ENCODE peak calls at places on chromosomes 4 and X, in ten cellular contexts. B is right lobe of liver, K is mammary epithelial cell, Y is OCI-LY7, J is psoas muscle, O is left ventricle myocardium inferior, R is fibroblast of lung, T is right atrium auricular region, E is GM23248, M is PC-3. D is an unnamed sample.

GRCh38 chr4:17358236-17358635 is 153.7 kb downstream of the QDPR start:
- DNase-seq in B (no peak), K (no peak), Y (no peak), J (no peak), O (no peak), R (no peak), T (no peak), E (no peak), M (no peak), D (no peak)

GRCh38 chrX:42392846-42393245 is 385.1 kb downstream of the PPP1R2C start:
- DNase-seq in B (no peak), K (no peak), Y (no peak), J (no peak), O (no peak), R (no peak), T (no peak), E (no peak), M (no peak), D (no peak)

GRCh38 chr4:184843984-184844554 is 18.3 kb upstream of the ACSL1 start:
- DNase-seq in B (no peak), K (no peak), Y (no peak), J (no peak), O (no peak), R (no peak), T (peak; percentile 26), E (no peak), M (no peak), D (no peak)

GRCh38 chrX:150049647-150050046 is 111.4 kb upstream of the EOLA2 start:
- DNase-seq in B (no peak), K (no peak), Y (no peak), J (no peak), O (no peak), R (peak; percentile 53), T (no peak), E (no peak), M (no peak), D (no peak)

GRCh38 chr4:109298279-109299010 is 4.0 kb downstream of the COL25A1 start:
- DNase-seq in B (no peak), K (no peak), Y (peak; percentile 13), J (no peak), O (no peak), R (peak; percentile 11), T (no peak), E (peak; percentile 23), M (peak; percentile 32), D (no peak)

GRCh38 chr4:57077550-57078311 is 32.5 kb downstream of the IGFBP7 start:
- DNase-seq in B (no peak), K (peak; percentile 88), Y (no peak), J (no peak), O (no peak), R (no peak), T (no peak), E (peak; percentile 41), M (peak; percentile 61), D (no peak)

GRCh38 chr4:127788517-127788916 is 6.4 kb downstream of the HSPA4L start:
- DNase-seq in B (no peak), K (peak; percentile 9), Y (no peak), J (no peak), O (no peak), R (no peak), T (no peak), E (peak; percentile 3), M (peak; percentile 47), D (no peak)

GRCh38 chr4:35556387-35556786 is 687.9 kb downstream of the ARAP2 start:
- DNase-seq in B (no peak), K (peak; percentile 65), Y (no peak), J (no peak), O (no peak), R (no peak), T (no peak), E (no peak), M (peak; percentile 73), D (no peak)

GRCh38 chrX:37818031-37818430 is 29.3 kb downstream of the DYNLT3 start:
- DNase-seq in B (no peak), K (no peak), Y (peak; percentile 87), J (no peak), O (no peak), R (no peak), T (no peak), E (no peak), M (no peak), D (no peak)

GRCh38 chr4:173797296-173797695 is 267.3 kb upstream of the HAND2 start:
- DNase-seq in B (no peak), K (no peak), Y (no peak), J (no peak), O (no peak), R (no peak), T (no peak), E (peak; percentile 5), M (no peak), D (no peak)

GRCh38 chrX:51395807-51396728 is 63.4 kb downstream of the NUDT10 start:
- DNase-seq in B (peak; percentile 22), K (no peak), Y (peak; percentile 89), J (no peak), O (no peak), R (peak; percentile 21), T (no peak), E (peak; percentile 12), M (no peak), D (peak; percentile 47)

GRCh38 chrX:95056901-95057300 is 1382.9 kb downstream of the FAM133A start:
- DNase-seq in B (no peak), K (peak; percentile 19), Y (no peak), J (no peak), O (no peak), R (peak; percentile 9), T (no peak), E (peak; percentile 36), M (peak; percentile 46), D (no peak)

GRCh38 chr4:123659759-123660158 is 263.2 kb downstream of the SPRY1 start:
- DNase-seq in B (no peak), K (peak; percentile 31), Y (peak; percentile 45), J (no peak), O (no peak), R (peak; percentile 42), T (no peak), E (no peak), M (peak; percentile 54), D (no peak)

GRCh38 chrX:17496407-17496806 is 121.4 kb downstream of the NHS start:
- DNase-seq in B (no peak), K (peak; percentile 49), Y (no peak), J (no peak), O (no peak), R (no peak), T (no peak), E (no peak), M (peak; percentile 88), D (no peak)

GRCh38 chr4:118155516-118155915 is 121.2 kb downstream of the NDST3 start:
- DNase-seq in B (no peak), K (no peak), Y (no peak), J (no peak), O (no peak), R (no peak), T (no peak), E (no peak), M (no peak), D (no peak)
- H3K4me1 ChIP-seq in B (no peaks in the 10 kb centered on the region), K (no peaks in the 10 kb centered on the region), Y (no peaks in the 10 kb centered on the region), J (no peaks in the 10 kb centered on the region), O (no peaks in the 10 kb centered on the region), R (no peaks in the 10 kb centered on the region), T (no peaks in the 10 kb centered on the region), E (no peaks in the 10 kb centered on the region), M (no peaks in the 10 kb centered on the region), D (no peaks in the 10 kb centered on the region)

GRCh38 chr4:186095406-186095805 is 9.1 kb upstream of the FAM149A start:
- DNase-seq in B (peak; percentile 29), K (no peak), Y (no peak), J (no peak), O (no peak), R (no peak), T (no peak), E (no peak), M (no peak), D (peak; percentile 52)
- H3K4me3 ChIP-seq in B (no peak overlapping the region), K (no peak overlapping the region), Y (no peak overlapping the region), J (no peak overlapping the region), O (no peak overlapping the region), R (no peak overlapping the region), T (no peak overlapping the region), E (no peak overlapping the region), M (no peak overlapping the region), D (no peak overlapping the region)

GRCh38 chrX:103440621-103441020 is 64.3 kb downstream of the BEX3 start:
- DNase-seq in B (no peak), K (no peak), Y (no peak), J (no peak), O (no peak), R (no peak), T (no peak), E (no peak), M (no peak), D (no peak)

GRCh38 chrX:103441878-103442535 is 65.7 kb downstream of the BEX3 start:
- DNase-seq in B (no peak), K (peak; percentile 91), Y (no peak), J (no peak), O (no peak), R (no peak), T (no peak), E (no peak), M (no peak), D (no peak)

GRCh38 chrX:103442536-103442901 is 66.2 kb downstream of the BEX3 start:
- DNase-seq in B (no peak), K (peak; percentile 82), Y (no peak), J (no peak), O (no peak), R (peak; percentile 79), T (no peak), E (peak; percentile 47), M (no peak), D (no peak)

GRCh38 chrX:103439161-103439560 is 62.8 kb downstream of the BEX3 start:
- DNase-seq in B (no peak), K (no peak), Y (no peak), J (no peak), O (no peak), R (no peak), T (no peak), E (no peak), M (no peak), D (no peak)

DNA sequence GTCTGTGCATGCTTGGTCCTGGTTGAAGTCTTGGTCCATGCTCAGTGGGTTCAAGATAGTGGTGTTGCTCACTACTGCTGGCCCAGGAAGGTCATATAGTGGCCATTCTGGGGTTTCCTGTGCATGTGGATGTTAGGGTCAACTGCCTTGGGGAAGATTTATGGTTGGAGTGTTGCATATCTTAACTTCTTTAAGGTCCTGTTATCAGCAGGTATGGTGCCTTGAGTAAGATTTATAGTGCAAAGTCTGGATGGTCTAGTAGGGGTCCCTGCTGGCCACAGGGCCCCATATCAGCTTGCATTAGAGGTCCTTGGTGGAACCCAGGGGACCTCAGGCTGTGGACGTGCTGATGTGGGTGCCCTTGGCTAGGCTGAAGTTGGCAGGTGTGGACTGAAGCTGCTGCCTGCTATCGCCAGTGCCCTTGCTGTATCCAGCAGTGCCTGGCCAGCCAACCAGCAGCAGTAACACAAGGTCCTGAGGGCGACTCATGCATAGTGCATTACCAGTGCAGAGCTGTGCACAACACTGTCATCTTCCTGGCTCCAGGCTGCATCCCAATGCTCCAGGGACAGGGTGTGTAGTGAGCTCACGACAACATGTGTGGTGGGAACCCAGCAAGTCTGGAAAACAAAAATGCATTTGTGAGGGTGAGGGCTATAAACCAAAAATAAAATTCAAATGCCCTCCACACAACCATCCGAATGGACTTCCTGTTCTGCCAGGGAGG is 61.0 kb downstream of the BEX3 start:
- DNase-seq in B (no peak), K (no peak), Y (no peak), J (no peak), O (no peak), R (no peak), T (no peak), E (no peak), M (no peak), D (no peak)
- H3K4me1 ChIP-seq in B (no peaks in the 10 kb centered on the region), K (peaks cover 11% of the 10 kb centered on the region), Y (no peaks in the 10 kb centered on the region), J (no peaks in the 10 kb centered on the region), O (no peaks in the 10 kb centered on the region), R (no peaks in the 10 kb centered on the region), T (no peaks in the 10 kb centered on the region), E (no peaks in the 10 kb centered on the region), M (no peaks in the 10 kb centered on the region), D (no peaks in the 10 kb centered on the region)

GRCh38 chr4:181420950-181421349 is 822.3 kb upstream of the TENM3 start:
- DNase-seq in B (no peak), K (no peak), Y (no peak), J (no peak), O (no peak), R (no peak), T (no peak), E (no peak), M (no peak), D (no peak)
- H3K4me3 ChIP-seq in B (no peak overlapping the region), K (no peak overlapping the region), Y (no peak overlapping the region), J (no peak overlapping the region), O (no peak overlapping the region), R (no peak overlapping the region), T (no peak overlapping the region), E (no peak overlapping the region), M (no peak overlapping the region), D (no peak overlapping the region)